ENCODE peak calls at places on chromosomes 5 and 9, in ten cellular contexts. J is left ventricle myocardium inferior, L is vagina, A is transverse colon, K is GM23338, N is astrocyte, C is mammary epithelial cell, Y is PC-9, V is tibial artery, W is left lung. H is an unnamed sample. For H3K4me1 and H3K27me3, the result is how much of the 10 kb centered on the place peaks cover.

GRCh38 chr5:71891406-71891805 is 172.3 kb downstream of the CARTPT start:
- DNase-seq in J (no peak), L (no peak), A (no peak), K (no peak), N (no peak), C (no peak), Y (no peak), V (no peak), W (no peak), H (no peak)

GRCh38 chr5:154862766-154863165 is 4.3 kb downstream of the CNOT8 start:
- DNase-seq in J (no peak), L (no peak), A (no peak), K (no peak), N (peak), C (no peak), Y (no peak), V (no peak), W (no peak), H (no peak)

GRCh38 chr9:100170085-100170484 is 71.0 kb downstream of the INVS start:
- DNase-seq in J (no peak), L (no peak), A (no peak), K (no peak), N (no peak), C (peak), Y (no peak), V (no peak), W (no peak), H (no peak)

GRCh38 chr9:89605181-89606048 is 603 bp downstream of the GADD45G start:
- DNase-seq in J (peak), L (no peak), A (peak), K (peak), N (peak), C (peak), Y (peak), V (peak), W (peak), H (peak)

GRCh38 chr5:107565791-107566536 is 104.8 kb downstream of the EFNA5 start:
- DNase-seq in J (no peak), L (no peak), A (no peak), K (no peak), N (peak), C (no peak), Y (no peak), V (no peak), W (no peak), H (no peak)

GRCh38 chr9:70491798-70492736 is 77.6 kb upstream of the KLF9 start:
- DNase-seq in J (no peak), L (no peak), A (no peak), K (no peak), N (no peak), C (no peak), Y (no peak), V (no peak), W (no peak), H (no peak)

GRCh38 chr9:77952641-77953341 is 78.8 kb downstream of the GNAQ start:
- DNase-seq in J (no peak), L (no peak), A (no peak), K (no peak), N (peak), C (peak), Y (no peak), V (no peak), W (no peak), H (peak)

GRCh38 chr5:66538531-66538930 is 57.7 kb upstream of the MAST4 start:
- DNase-seq in J (no peak), L (no peak), A (no peak), K (no peak), N (peak), C (peak), Y (no peak), V (no peak), W (no peak), H (no peak)

GRCh38 chr9:69898714-69899209 is 78.1 kb downstream of the CFAP95 start:
- DNase-seq in J (no peak), L (no peak), A (no peak), K (no peak), N (peak), C (peak), Y (peak), V (no peak), W (no peak), H (peak)

GRCh38 chr5:1655496-1656270 is 131.9 kb upstream of the LPCAT1 start:
- DNase-seq in J (peak), L (peak), A (no peak), K (no peak), N (no peak), C (no peak), Y (no peak), V (peak), W (peak), H (no peak)

GRCh38 chr5:132437604-132438275 is 52.8 kb downstream of the IRF1 start:
- DNase-seq in J (peak), L (no peak), A (peak), K (peak), N (peak), C (no peak), Y (no peak), V (peak), W (peak), H (no peak)

GRCh38 chr5:321233-321725 is at the start of gene AHRR:
- DNase-seq in J (peak), L (no peak), A (peak), K (peak), N (peak), C (peak), Y (peak), V (no peak), W (peak), H (no peak)

GRCh38 chr9:101399641-101399965 is 952 bp downstream of the ZNF189 start:
- DNase-seq in J (no peak), L (no peak), A (no peak), K (no peak), N (no peak), C (no peak), Y (no peak), V (no peak), W (no peak), H (no peak)

GRCh38 chr9:8860925-8861324 is 1061.3 kb upstream of the DMAC1 start:
- DNase-seq in J (no peak), L (no peak), A (no peak), K (no peak), N (peak), C (no peak), Y (no peak), V (no peak), W (no peak), H (no peak)

GRCh38 chr5:113204525-113205161 is 228.0 kb downstream of the DCP2 start:
- DNase-seq in J (peak), L (no peak), A (peak), K (no peak), N (peak), C (peak), Y (peak), V (peak), W (no peak), H (peak)

GRCh38 chr5:57566914-57567313 is 84.3 kb upstream of the ACTBL2 start:
- DNase-seq in J (no peak), L (no peak), A (no peak), K (peak), N (peak), C (peak), Y (no peak), V (no peak), W (no peak), H (peak)

GRCh38 chr5:169125571-169125970 is 175.4 kb downstream of the SLIT3 start:
- DNase-seq in J (no peak), L (no peak), A (no peak), K (peak), N (no peak), C (no peak), Y (no peak), V (no peak), W (no peak), H (no peak)

GRCh38 chr5:27639005-27639612 is 600.7 kb upstream of the CDH9 start:
- DNase-seq in J (no peak), L (no peak), A (no peak), K (peak), N (no peak), C (no peak), Y (no peak), V (no peak), W (no peak), H (no peak)

GRCh38 chr5:14945021-14945420 is 73.4 kb upstream of the ANKH start:
- DNase-seq in J (no peak), L (no peak), A (no peak), K (no peak), N (no peak), C (no peak), Y (no peak), V (no peak), W (no peak), H (no peak)

GRCh38 chr5:171131499-171131898 is 177.5 kb upstream of the TLX3 start:
- DNase-seq in J (no peak), L (no peak), A (no peak), K (no peak), N (peak), C (no peak), Y (no peak), V (no peak), W (no peak), H (no peak)

GRCh38 chr5:68656936-68657857 is 436.6 kb upstream of the SLC30A5 start:
- DNase-seq in J (no peak), L (no peak), A (no peak), K (peak), N (peak), C (peak), Y (peak), V (no peak), W (no peak), H (peak)

GRCh38 chr9:71761938-71762353 is 6.4 kb downstream of the CEMIP2 start:
- DNase-seq in J (no peak), L (no peak), A (no peak), K (no peak), N (no peak), C (no peak), Y (no peak), V (no peak), W (no peak), H (no peak)

GRCh38 chr9:115204827-115205506 is 87.0 kb upstream of the TNC start:
- DNase-seq in J (no peak), L (no peak), A (no peak), K (no peak), N (peak), C (peak), Y (no peak), V (no peak), W (no peak), H (peak)

GRCh38 chr5:141490771-141491170 is 1.9 kb downstream of the PCDHGC5 start:
- DNase-seq in J (no peak), L (no peak), A (no peak), K (no peak), N (no peak), C (no peak), Y (no peak), V (no peak), W (no peak), H (no peak)

GRCh38 chr5:141490271-141490670 is 1.4 kb downstream of the PCDHGC5 start:
- DNase-seq in J (no peak), L (no peak), A (no peak), K (no peak), N (no peak), C (no peak), Y (no peak), V (no peak), W (no peak), H (no peak)

GRCh38 chr5:141493500-141494422 is 4.9 kb downstream of the PCDHGC5 start:
- DNase-seq in J (no peak), L (no peak), A (no peak), K (no peak), N (peak), C (peak), Y (no peak), V (no peak), W (no peak), H (no peak)

GRCh38 chr5:141491323-141492167 is 2.7 kb downstream of the PCDHGC5 start:
- DNase-seq in J (no peak), L (no peak), A (no peak), K (peak), N (no peak), C (no peak), Y (no peak), V (no peak), W (no peak), H (no peak)

DNA sequence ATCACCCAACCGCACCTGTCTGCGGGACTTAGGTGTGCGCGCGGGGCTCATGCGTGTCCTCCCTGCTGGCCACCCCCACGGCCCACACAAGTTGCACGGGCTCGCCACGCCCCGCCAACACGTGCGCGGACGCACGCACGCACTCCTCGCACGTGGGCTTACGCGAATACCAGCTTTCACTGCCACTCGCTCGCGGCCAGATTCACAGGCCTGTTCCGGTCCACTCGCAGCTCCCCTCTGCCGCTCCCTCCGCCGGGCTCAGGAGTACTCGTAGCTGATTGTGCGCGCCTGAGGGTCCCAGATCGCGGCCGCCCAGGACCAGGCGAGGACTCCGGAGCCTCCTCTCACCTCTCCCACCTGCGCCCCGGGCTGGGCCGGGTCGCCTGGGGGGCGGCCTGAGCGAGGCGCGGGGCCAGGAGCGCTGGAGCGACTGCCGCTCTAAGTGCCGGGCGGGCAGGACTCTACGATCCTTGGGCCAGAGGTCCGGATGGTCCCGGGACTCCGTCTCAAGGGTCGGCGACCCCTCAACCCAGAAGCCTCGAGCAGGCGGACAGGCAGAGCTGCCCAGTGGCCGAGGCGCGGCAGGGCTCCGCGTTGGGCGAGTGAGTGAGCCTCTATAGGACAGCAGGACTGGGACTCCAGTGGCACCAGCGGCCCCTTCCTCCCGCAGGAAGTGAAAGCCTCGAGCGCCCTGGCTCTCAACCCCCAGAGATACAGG is 3.4 kb downstream of the PCDHGC5 start:
- DNase-seq in J (no peak), L (no peak), A (no peak), K (peak), N (no peak), C (no peak), Y (no peak), V (no peak), W (no peak), H (no peak)
- H3K4me1 ChIP-seq in J (half or more), L (half or more), A (under half), K (under half), N (under half), C (under half), Y (under half), V (under half), W (under half), H (under half)

GRCh38 chr5:110159202-110159601 is 469.5 kb downstream of the MAN2A1 start:
- DNase-seq in J (no peak), L (no peak), A (no peak), K (no peak), N (peak), C (peak), Y (no peak), V (no peak), W (no peak), H (peak)
- H3K27ac ChIP-seq in J (no peak), L (no peak), A (no peak), K (no peak), N (peak), C (no peak), Y (no peak), V (no peak), W (no peak), H (peak)

GRCh38 chr5:5544094-5544663 is 121.7 kb downstream of the ICE1 start:
- DNase-seq in J (no peak), L (no peak), A (no peak), K (no peak), N (no peak), C (no peak), Y (no peak), V (no peak), W (no peak), H (no peak)

GRCh38 chr5:5546408-5546807 is 123.9 kb downstream of the ICE1 start:
- DNase-seq in J (no peak), L (no peak), A (no peak), K (no peak), N (no peak), C (no peak), Y (no peak), V (no peak), W (no peak), H (no peak)

GRCh38 chr5:5540065-5540464 is 117.6 kb downstream of the ICE1 start:
- DNase-seq in J (no peak), L (no peak), A (no peak), K (no peak), N (no peak), C (no peak), Y (no peak), V (no peak), W (no peak), H (no peak)

GRCh38 chr5:5537426-5537825 is 114.9 kb downstream of the ICE1 start:
- DNase-seq in J (no peak), L (no peak), A (no peak), K (no peak), N (no peak), C (no peak), Y (no peak), V (no peak), W (no peak), H (no peak)

GRCh38 chr5:5542654-5543053 is 120.2 kb downstream of the ICE1 start:
- DNase-seq in J (no peak), L (no peak), A (no peak), K (no peak), N (no peak), C (no peak), Y (no peak), V (no peak), W (no peak), H (no peak)
- H3K27me3 ChIP-seq in J (under half), L (under half), A (under half), K (under half), N (under half), C (under half), Y (half or more), V (under half), W (under half), H (under half)

DNA sequence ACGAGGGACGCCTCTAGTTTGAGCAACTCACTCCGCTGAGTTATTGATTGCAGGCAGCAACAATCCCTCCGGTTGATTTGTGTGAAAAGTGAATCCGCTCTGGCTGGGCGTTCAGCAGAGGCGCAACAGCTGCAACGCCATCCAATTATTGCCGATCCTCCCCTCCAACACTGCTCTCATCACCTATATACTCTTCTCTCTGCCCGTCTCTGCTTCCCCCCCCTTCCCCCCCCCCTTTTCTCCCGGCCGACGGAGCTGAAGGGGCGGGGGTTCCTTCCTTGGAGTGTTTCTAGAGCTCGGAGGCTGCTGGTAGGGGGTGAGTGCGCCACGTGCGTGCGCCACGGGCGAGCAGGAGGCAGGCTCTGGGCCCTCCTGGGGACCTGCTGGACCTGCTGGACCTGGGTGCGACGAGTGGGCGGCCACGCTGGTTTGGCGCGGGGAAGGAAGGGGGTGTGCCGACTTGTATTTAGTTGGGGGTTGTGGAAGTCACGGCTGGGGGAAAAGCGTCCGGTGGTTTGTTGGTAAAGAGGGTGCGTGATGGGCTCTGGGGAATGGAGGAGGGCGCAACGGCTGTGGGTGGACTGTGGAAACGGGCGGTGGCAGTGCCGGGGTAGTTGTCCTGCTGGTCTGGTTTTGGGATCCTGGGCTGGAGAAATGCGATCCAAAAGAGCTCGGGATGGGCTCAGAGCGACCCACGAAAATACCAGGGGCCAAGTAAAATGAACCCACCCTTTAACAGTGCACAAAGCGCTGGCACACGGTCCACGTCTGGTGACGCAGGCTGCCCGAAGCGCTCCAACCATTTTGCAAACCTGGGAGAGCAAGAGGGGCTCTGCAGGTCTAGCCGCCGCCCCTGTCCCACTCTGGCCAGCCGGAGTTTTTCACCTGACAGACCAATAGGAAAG is 6.4 kb upstream of the MEF2C start:
- DNase-seq in J (peak), L (no peak), A (peak), K (peak), N (peak), C (no peak), Y (no peak), V (peak), W (peak), H (no peak)
- H3K4me1 ChIP-seq in J (half or more), L (under half), A (under half), K (under half), N (under half), C (under half), Y (under half), V (under half), W (under half), H (under half)

H was measured in foreskin keratinocyte.